ENCODE peak calls at places on chromosomes 12 and 14, in six cellular contexts. P is IMR-90, U is mesenchymal stem cell, L is trophoblast cell, H is H1, V is H9. A is an unnamed sample.

GRCh38 chr14:104872469-104873341 is 7.6 kb downstream of the CEP170B start:
- DNase-seq in L (no peak), U (peak), P (peak), V (peak), H (peak), A (no peak)

GRCh38 chr12:65510584-65511050 is 232.1 kb downstream of the MSRB3 start:
- DNase-seq in H (peak), V (peak), U (no peak), L (no peak), P (no peak), A (peak)

GRCh38 chr12:110203546-110203945 is 77.5 kb upstream of the ATP2A2 start:
- DNase-seq in L (no peak), P (no peak), V (no peak), U (no peak), H (no peak), A (no peak)

GRCh38 chr14:24806061-24806678 is 172.2 kb upstream of the GZMB start:
- DNase-seq in U (peak), P (peak), V (peak), L (no peak), H (peak), A (peak)

GRCh38 chr12:16344269-16344668 is 3.2 kb upstream of the MGST1 start:
- DNase-seq in U (no peak), P (peak), V (no peak), L (no peak), H (no peak), A (no peak)

GRCh38 chr12:46933947-46934346 is 108.2 kb upstream of the SLC38A4 start:
- DNase-seq in V (no peak), P (peak), L (no peak), H (no peak), U (peak), A (peak)

GRCh38 chr14:70808023-70808401 is 1.3 kb downstream of the MAP3K9 start:
- DNase-seq in L (no peak), H (no peak), U (no peak), P (no peak), V (peak), A (no peak)

GRCh38 chr12:127811988-127812387 is 455.0 kb upstream of the TMEM132C start:
- DNase-seq in U (peak), V (peak), P (no peak), H (no peak), L (no peak), A (peak)

GRCh38 chr12:40892528-40892927 is 200.3 kb downstream of the CNTN1 start:
- DNase-seq in P (no peak), V (no peak), U (no peak), L (no peak), H (no peak), A (no peak)

GRCh38 chr14:81169711-81170103 is 51.1 kb downstream of the GTF2A1 start:
- DNase-seq in U (peak), P (peak), V (peak), L (no peak), H (no peak), A (no peak)

GRCh38 chr14:77478029-77478428 is 20.1 kb downstream of the AHSA1 start:
- DNase-seq in L (no peak), U (no peak), V (no peak), P (no peak), H (no peak), A (no peak)

GRCh38 chr12:106133136-106134087 is 5.3 kb downstream of the NUAK1 start:
- DNase-seq in P (peak), L (peak), H (no peak), U (peak), V (peak), A (no peak)

GRCh38 chr12:53867216-53868012 is 71.2 kb upstream of the HOXC13 start:
- DNase-seq in V (peak), P (no peak), H (no peak), L (peak), U (peak), A (no peak)

GRCh38 chr12:124695861-124696260 is 128.4 kb upstream of the NCOR2 start:
- DNase-seq in P (peak), V (peak), U (no peak), L (peak), H (no peak), A (no peak)

GRCh38 chr14:36658091-36659009 is 3.3 kb upstream of the PAX9 start:
- DNase-seq in U (peak), V (peak), H (peak), L (no peak), P (no peak), A (no peak)

GRCh38 chr14:68253878-68254528 is 434.4 kb downstream of the RAD51B start:
- DNase-seq in U (no peak), L (no peak), H (no peak), V (no peak), P (no peak), A (no peak)

GRCh38 chr12:42859612-42860011 is 270.1 kb upstream of the PRICKLE1 start:
- DNase-seq in U (no peak), L (no peak), V (no peak), P (peak), H (no peak), A (no peak)

GRCh38 chr14:52124791-52125661 is 56.2 kb upstream of the NID2 start:
- DNase-seq in V (peak), P (peak), L (peak), U (peak), H (no peak), A (no peak)

GRCh38 chr14:70635971-70636595 is 5.6 kb upstream of the TTC9 start:
- DNase-seq in H (no peak), U (no peak), L (no peak), P (no peak), V (no peak), A (no peak)

GRCh38 chr12:67067453-67068203 is 201.5 kb upstream of the CAND1 start:
- DNase-seq in V (peak), H (peak), P (no peak), U (no peak), L (no peak), A (no peak)

GRCh38 chr14:103730490-103731035 is 15.0 kb downstream of the ZFYVE21 start:
- DNase-seq in L (no peak), P (no peak), V (no peak), H (no peak), U (no peak), A (no peak)

GRCh38 chr12:105899589-105899988 is 239.2 kb downstream of the NUAK1 start:
- DNase-seq in P (no peak), H (no peak), U (no peak), V (no peak), L (peak), A (no peak)

GRCh38 chr12:43277630-43278267 is 274.3 kb downstream of the ADAMTS20 start:
- DNase-seq in H (no peak), V (no peak), L (no peak), P (peak), U (peak), A (no peak)

GRCh38 chr12:49233842-49234526 is 30.9 kb upstream of the TUBA1C start:
- DNase-seq in P (no peak), H (no peak), V (peak), U (no peak), L (no peak), A (no peak)

GRCh38 chr14:76456200-76456599 is 80.3 kb downstream of the ESRRB start:
- DNase-seq in U (peak), P (peak), V (peak), L (no peak), H (peak), A (peak)

GRCh38 chr14:91339076-91339475 is 78.5 kb downstream of the CCDC88C start:
- DNase-seq in H (no peak), U (no peak), L (no peak), P (no peak), V (no peak), A (no peak)

GRCh38 chr14:64782196-64782595 is 78.0 kb downstream of the PLEKHG3 start:
- DNase-seq in P (no peak), V (no peak), H (no peak), U (no peak), L (no peak), A (no peak)

GRCh38 chr12:110223777-110224378 is 57.2 kb upstream of the ATP2A2 start:
- DNase-seq in H (no peak), V (no peak), P (peak), L (peak), U (no peak), A (no peak)

GRCh38 chr12:107992870-107993451 is 136.1 kb upstream of the WSCD2 start:
- DNase-seq in V (peak), H (peak), P (peak), U (peak), L (peak), A (peak)

GRCh38 chr12:51740536-51740935 is 108.0 kb downstream of the FIGNL2 start:
- DNase-seq in U (no peak), V (no peak), H (no peak), L (no peak), P (no peak), A (no peak)

GRCh38 chr14:75979641-75980422 is 2.0 kb downstream of the TGFB3 start:
- DNase-seq in V (no peak), H (no peak), L (no peak), U (no peak), P (no peak), A (no peak)

GRCh38 chr14:34713681-34714319 is 593 bp downstream of the CFL2 start:
- DNase-seq in H (no peak), P (peak), L (peak), V (no peak), U (peak), A (peak)

GRCh38 chr12:122964439-122965257 is 1.6 kb downstream of the ABCB9 start:
- DNase-seq in L (peak), H (no peak), P (no peak), V (no peak), U (no peak), A (no peak)

GRCh38 chr12:72368719-72369505 is 96.7 kb downstream of the TRHDE start:
- DNase-seq in P (peak), L (no peak), U (peak), H (no peak), V (no peak), A (no peak)

GRCh38 chr14:59004012-59004411 is 184.5 kb upstream of the DAAM1 start:
- DNase-seq in P (peak), H (no peak), V (no peak), L (no peak), U (peak), A (no peak)

GRCh38 chr12:6821271-6821673 is 349 bp upstream of the GPR162 start:
- DNase-seq in L (no peak), H (peak), P (peak), V (peak), U (peak), A (no peak)

DNA sequence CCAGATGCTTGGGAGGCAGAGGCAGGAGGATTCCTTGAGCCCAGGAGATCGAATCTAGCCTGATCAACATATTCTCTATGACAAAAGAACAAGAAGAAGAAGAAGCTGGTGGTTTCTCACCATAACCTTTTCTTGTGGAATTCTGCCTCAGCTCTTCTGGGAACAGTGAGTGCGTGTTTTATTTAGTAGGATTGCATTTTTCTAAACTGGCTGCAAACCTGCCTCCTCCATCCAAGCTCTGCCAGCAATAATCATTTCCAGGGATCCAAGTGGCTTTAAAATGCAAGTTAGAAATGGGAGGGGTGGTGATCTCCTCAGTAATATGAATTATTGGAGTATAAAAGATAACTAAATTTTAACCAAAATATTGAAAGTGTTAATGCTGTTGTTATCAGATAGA is 46.1 kb upstream of the MMP17 start:
- DNase-seq in V (no peak), P (no peak), U (no peak), H (no peak), L (no peak), A (no peak)
- H3K27ac ChIP-seq in V (no peak), P (no peak), U (no peak), H (no peak), L (no peak), A (no peak)

DNA sequence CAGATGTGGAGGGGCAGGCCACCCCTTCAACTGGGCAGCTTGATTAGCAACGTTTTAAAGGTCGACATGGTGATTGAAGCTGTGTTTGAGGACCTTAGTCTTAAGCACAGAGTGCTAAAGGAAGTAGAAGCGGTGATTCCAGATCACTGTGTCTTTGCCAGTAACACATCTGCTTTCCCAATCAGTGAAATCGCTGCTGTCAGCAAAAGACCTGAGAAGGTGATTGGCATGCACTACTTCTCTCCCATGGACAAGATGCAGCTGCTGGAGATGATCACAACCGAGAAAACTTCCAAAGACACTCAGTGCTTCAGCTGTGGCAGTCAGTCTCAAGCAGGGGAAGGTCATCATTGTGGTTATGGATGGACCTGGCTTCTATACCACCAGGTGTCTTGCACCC is 23.9 kb upstream of the AICDA start:
- DNase-seq in H (no peak), V (no peak), P (no peak), U (no peak), L (no peak), A (no peak)
- H3K23ac ChIP-seq in H (no peak), V (no peak), P (no peak), U (no peak), L (no peak), A (no peak)

GRCh38 chr14:100103261-100104005 is 38.2 kb downstream of the EVL start:
- DNase-seq in H (no peak), L (no peak), U (no peak), V (no peak), P (peak), A (no peak)

GRCh38 chr14:100098171-100098570 is 32.9 kb downstream of the EVL start:
- DNase-seq in L (no peak), H (no peak), P (no peak), U (no peak), V (no peak), A (no peak)

GRCh38 chr14:100102156-100102785 is 37.0 kb downstream of the EVL start:
- DNase-seq in H (no peak), P (no peak), U (no peak), L (peak), V (no peak), A (no peak)

GRCh38 chr14:100096656-100097055 is 31.4 kb downstream of the EVL start:
- DNase-seq in L (no peak), U (no peak), H (no peak), V (no peak), P (peak), A (no peak)

GRCh38 chr14:100100032-100100405 is 34.8 kb downstream of the EVL start:
- DNase-seq in U (no peak), P (no peak), L (peak), H (no peak), V (no peak), A (no peak)
- H3K14ac ChIP-seq in U (no peak), P (no peak), L (no peak), H (no peak), V (no peak), A (no peak)

GRCh38 chr12:1593232-1594044 is 943 bp downstream of the FBXL14 start:
- DNase-seq in P (no peak), L (peak), V (peak), H (peak), U (peak), A (no peak)
- H3K27ac ChIP-seq in P (peak), L (peak), V (no peak), H (no peak), U (peak), A (peak)

GRCh38 chr14:101964297-101965144 is at the start of gene DYNC1H1:
- DNase-seq in L (peak), U (peak), P (peak), V (peak), H (peak), A (peak)
- H3K23ac ChIP-seq in L (no peak), U (peak), P (peak), V (no peak), H (no peak), A (peak)

GRCh38 chr12:57151741-57152407 is 4.5 kb upstream of the LRP1-AS start:
- DNase-seq in P (peak), U (no peak), V (no peak), H (no peak), L (no peak), A (no peak)
- H3K14ac ChIP-seq in P (peak), U (no peak), V (no peak), H (no peak), L (no peak), A (no peak)

DNA sequence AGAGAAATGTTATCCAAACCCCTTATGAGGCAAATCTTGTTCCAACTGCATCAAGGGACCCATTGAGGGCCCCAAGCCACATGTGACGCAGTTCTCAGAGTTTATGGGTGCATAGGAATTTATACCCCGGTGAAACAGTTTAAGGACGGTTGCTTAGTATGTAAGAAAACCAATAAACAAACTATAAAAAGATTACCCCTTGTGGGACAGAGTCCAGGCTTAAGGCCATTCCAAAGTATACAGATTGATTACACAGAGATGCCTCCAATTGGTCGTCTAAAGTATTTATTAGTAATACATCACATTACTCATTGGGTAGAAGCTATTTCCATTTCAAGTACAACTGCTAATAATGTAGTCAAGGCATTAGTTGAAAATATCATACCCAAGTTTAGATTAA is 885.0 kb upstream of the MDGA2 start:
- DNase-seq in P (no peak), V (no peak), L (no peak), H (no peak), U (peak), A (no peak)
- H3K27ac ChIP-seq in P (no peak), V (no peak), L (peak), H (no peak), U (no peak), A (no peak)

GRCh38 chr14:61587397-61587713 is 108.0 kb upstream of the HIF1A start:
- DNase-seq in L (no peak), H (no peak), U (no peak), V (no peak), P (no peak), A (no peak)

GRCh38 chr14:61588419-61588901 is 106.9 kb upstream of the HIF1A start:
- DNase-seq in H (no peak), L (no peak), V (no peak), U (peak), P (peak), A (no peak)

GRCh38 chr14:61593330-61593729 is 102.0 kb upstream of the HIF1A start:
- DNase-seq in H (no peak), V (no peak), P (no peak), U (no peak), L (no peak), A (no peak)

GRCh38 chr14:61589691-61590521 is 105.4 kb upstream of the HIF1A start:
- DNase-seq in V (no peak), P (no peak), H (no peak), L (no peak), U (no peak), A (no peak)

DNA sequence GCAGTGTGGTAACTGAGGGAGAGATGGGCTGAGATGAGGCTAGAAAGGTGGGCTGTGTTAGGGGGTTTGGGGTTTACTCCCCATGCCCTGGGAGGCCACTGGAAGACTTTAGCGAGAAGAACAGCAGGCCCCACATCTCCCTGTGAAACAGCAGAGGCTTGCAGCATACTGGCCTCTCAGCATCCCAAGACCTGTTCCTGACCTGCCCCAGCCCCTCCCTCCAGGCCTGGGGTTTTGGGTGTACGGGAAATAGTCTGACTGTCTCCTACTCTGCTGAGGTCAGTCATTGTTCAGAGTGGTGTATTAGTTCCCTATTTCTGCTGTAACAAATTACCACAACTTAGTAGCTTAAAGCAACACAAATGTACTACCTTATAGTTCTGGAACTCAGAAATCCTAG is 103.5 kb upstream of the HIF1A start:
- DNase-seq in H (no peak), L (no peak), P (no peak), V (no peak), U (no peak), A (no peak)
- H3K23ac ChIP-seq in H (no peak), L (no peak), P (no peak), V (no peak), U (no peak), A (no peak)

A was measured in neuronal stem cell.